ENCODE peak calls at places on chromosomes 2 and 18, in nine cellular contexts. One of them, this sample, is unnamed.
A peak's percentile ranks its signal among the peaks of the same experiment; 100 is the strongest.

GRCh38 chr2:186493564-186494085 is 7.6 kb downstream of the ZC3H15 start:
- DNase-seq in cardiac muscle cell: no peak
- DNase-seq in osteocyte: no peak
- DNase-seq in foreskin fibroblast: no peak
- DNase-seq in NCI-H1092: no peak
- DNase-seq in substantia nigra: no peak
- DNase-seq in activated CD4-positive, CD25-positive, alpha-beta regulatory T cell treated with anti-CD3 and anti-CD28 coated beads, Interleukin-2, amount 50 U/mL, for 16 hours: no peak
- DNase-seq in cardiac septum: no peak
- DNase-seq in glutamatergic neuron: no peak
- DNase-seq in this sample: no peak

GRCh38 chr2:74648009-74648443 is at the start of gene M1AP:
- DNase-seq in osteocyte: no peak
- DNase-seq in cardiac muscle cell: no peak
- DNase-seq in foreskin fibroblast: peak; percentile 10
- DNase-seq in activated CD4-positive, CD25-positive, alpha-beta regulatory T cell treated with anti-CD3 and anti-CD28 coated beads, Interleukin-2, amount 50 U/mL, for 16 hours: no peak
- DNase-seq in NCI-H1092: no peak
- DNase-seq in cardiac septum: no peak
- DNase-seq in substantia nigra: no peak
- DNase-seq in glutamatergic neuron: peak; percentile 35
- DNase-seq in this sample: no peak

GRCh38 chr2:120765911-120766757 is 30.5 kb downstream of the GLI2 start:
- DNase-seq in activated CD4-positive, CD25-positive, alpha-beta regulatory T cell treated with anti-CD3 and anti-CD28 coated beads, Interleukin-2, amount 50 U/mL, for 16 hours: no peak
- DNase-seq in substantia nigra: no peak
- DNase-seq in cardiac muscle cell: peak; percentile 99
- DNase-seq in foreskin fibroblast: peak; percentile 90
- DNase-seq in glutamatergic neuron: peak; percentile 31
- DNase-seq in cardiac septum: peak; percentile 87
- DNase-seq in NCI-H1092: no peak
- DNase-seq in osteocyte: no peak
- DNase-seq in this sample: no peak

GRCh38 chr2:178723786-178724346 is 83.4 kb downstream of the TTN start:
- DNase-seq in NCI-H1092: no peak
- DNase-seq in cardiac muscle cell: no peak
- DNase-seq in foreskin fibroblast: no peak
- DNase-seq in activated CD4-positive, CD25-positive, alpha-beta regulatory T cell treated with anti-CD3 and anti-CD28 coated beads, Interleukin-2, amount 50 U/mL, for 16 hours: no peak
- DNase-seq in osteocyte: no peak
- DNase-seq in substantia nigra: no peak
- DNase-seq in cardiac septum: no peak
- DNase-seq in glutamatergic neuron: no peak
- DNase-seq in this sample: no peak

GRCh38 chr2:127591221-127591923 is 54.6 kb upstream of the GPR17 start:
- DNase-seq in osteocyte: peak; percentile 85
- DNase-seq in foreskin fibroblast: peak; percentile 80
- DNase-seq in glutamatergic neuron: peak; percentile 81
- DNase-seq in activated CD4-positive, CD25-positive, alpha-beta regulatory T cell treated with anti-CD3 and anti-CD28 coated beads, Interleukin-2, amount 50 U/mL, for 16 hours: peak; percentile 20
- DNase-seq in cardiac septum: peak; percentile 76
- DNase-seq in NCI-H1092: peak; percentile 4
- DNase-seq in substantia nigra: peak; percentile 34
- DNase-seq in cardiac muscle cell: peak; percentile 73
- DNase-seq in this sample: peak; percentile 69

GRCh38 chr2:131659168-131659572 is 131.5 kb downstream of the CCDC74A start:
- DNase-seq in cardiac muscle cell: peak; percentile 56
- DNase-seq in osteocyte: no peak
- DNase-seq in substantia nigra: no peak
- DNase-seq in foreskin fibroblast: no peak
- DNase-seq in NCI-H1092: no peak
- DNase-seq in cardiac septum: no peak
- DNase-seq in glutamatergic neuron: no peak
- DNase-seq in activated CD4-positive, CD25-positive, alpha-beta regulatory T cell treated with anti-CD3 and anti-CD28 coated beads, Interleukin-2, amount 50 U/mL, for 16 hours: no peak
- DNase-seq in this sample: no peak

GRCh38 chr18:3966985-3967856 is 487.9 kb downstream of the DLGAP1 start:
- DNase-seq in activated CD4-positive, CD25-positive, alpha-beta regulatory T cell treated with anti-CD3 and anti-CD28 coated beads, Interleukin-2, amount 50 U/mL, for 16 hours: no peak
- DNase-seq in substantia nigra: no peak
- DNase-seq in cardiac muscle cell: peak; percentile 9
- DNase-seq in NCI-H1092: no peak
- DNase-seq in cardiac septum: peak; percentile 83
- DNase-seq in foreskin fibroblast: peak; percentile 23
- DNase-seq in osteocyte: no peak
- DNase-seq in glutamatergic neuron: no peak
- DNase-seq in this sample: no peak

GRCh38 chr18:3093624-3094354 is 80.8 kb upstream of the LPIN2 start:
- DNase-seq in foreskin fibroblast: peak; percentile 21
- DNase-seq in cardiac muscle cell: no peak
- DNase-seq in NCI-H1092: no peak
- DNase-seq in osteocyte: no peak
- DNase-seq in cardiac septum: no peak
- DNase-seq in substantia nigra: no peak
- DNase-seq in glutamatergic neuron: no peak
- DNase-seq in activated CD4-positive, CD25-positive, alpha-beta regulatory T cell treated with anti-CD3 and anti-CD28 coated beads, Interleukin-2, amount 50 U/mL, for 16 hours: no peak
- DNase-seq in this sample: no peak

GRCh38 chr18:63311481-63312409 is 7.8 kb downstream of the BCL2 start:
- DNase-seq in NCI-H1092: no peak
- DNase-seq in activated CD4-positive, CD25-positive, alpha-beta regulatory T cell treated with anti-CD3 and anti-CD28 coated beads, Interleukin-2, amount 50 U/mL, for 16 hours: no peak
- DNase-seq in cardiac septum: no peak
- DNase-seq in osteocyte: no peak
- DNase-seq in cardiac muscle cell: no peak
- DNase-seq in glutamatergic neuron: no peak
- DNase-seq in foreskin fibroblast: no peak
- DNase-seq in substantia nigra: no peak
- DNase-seq in this sample: no peak

GRCh38 chr18:686339-687111 is 25.9 kb downstream of the ENOSF1 start:
- DNase-seq in osteocyte: no peak
- DNase-seq in NCI-H1092: no peak
- DNase-seq in activated CD4-positive, CD25-positive, alpha-beta regulatory T cell treated with anti-CD3 and anti-CD28 coated beads, Interleukin-2, amount 50 U/mL, for 16 hours: no peak
- DNase-seq in glutamatergic neuron: peak; percentile 28
- DNase-seq in foreskin fibroblast: peak; percentile 14
- DNase-seq in cardiac septum: no peak
- DNase-seq in cardiac muscle cell: peak; percentile 41
- DNase-seq in substantia nigra: no peak
- DNase-seq in this sample: no peak

GRCh38 chr18:57837917-57838548 is 34.9 kb upstream of the ATP8B1 start:
- DNase-seq in substantia nigra: no peak
- DNase-seq in activated CD4-positive, CD25-positive, alpha-beta regulatory T cell treated with anti-CD3 and anti-CD28 coated beads, Interleukin-2, amount 50 U/mL, for 16 hours: no peak
- DNase-seq in cardiac muscle cell: peak; percentile 54
- DNase-seq in NCI-H1092: no peak
- DNase-seq in foreskin fibroblast: no peak
- DNase-seq in glutamatergic neuron: no peak
- DNase-seq in cardiac septum: no peak
- DNase-seq in osteocyte: no peak
- DNase-seq in this sample: peak; percentile 66

GRCh38 chr18:57207124-57207916 is 60.4 kb downstream of the BOD1L2 start:
- DNase-seq in activated CD4-positive, CD25-positive, alpha-beta regulatory T cell treated with anti-CD3 and anti-CD28 coated beads, Interleukin-2, amount 50 U/mL, for 16 hours: no peak
- DNase-seq in osteocyte: no peak
- DNase-seq in substantia nigra: no peak
- DNase-seq in cardiac muscle cell: no peak
- DNase-seq in cardiac septum: no peak
- DNase-seq in glutamatergic neuron: no peak
- DNase-seq in foreskin fibroblast: no peak
- DNase-seq in NCI-H1092: no peak
- DNase-seq in this sample: no peak

GRCh38 chr18:79275461-79275860 is 120.3 kb upstream of the NFATC1 start:
- DNase-seq in cardiac muscle cell: peak; percentile 19
- DNase-seq in NCI-H1092: no peak
- DNase-seq in osteocyte: no peak
- DNase-seq in substantia nigra: no peak
- DNase-seq in cardiac septum: no peak
- DNase-seq in activated CD4-positive, CD25-positive, alpha-beta regulatory T cell treated with anti-CD3 and anti-CD28 coated beads, Interleukin-2, amount 50 U/mL, for 16 hours: no peak
- DNase-seq in foreskin fibroblast: peak; percentile 17
- DNase-seq in glutamatergic neuron: no peak
- DNase-seq in this sample: no peak

GRCh38 chr18:29434650-29435049 is 1257.7 kb upstream of the CDH2 start:
- DNase-seq in activated CD4-positive, CD25-positive, alpha-beta regulatory T cell treated with anti-CD3 and anti-CD28 coated beads, Interleukin-2, amount 50 U/mL, for 16 hours: no peak
- DNase-seq in substantia nigra: no peak
- DNase-seq in glutamatergic neuron: no peak
- DNase-seq in NCI-H1092: no peak
- DNase-seq in cardiac muscle cell: no peak
- DNase-seq in cardiac septum: no peak
- DNase-seq in osteocyte: no peak
- DNase-seq in foreskin fibroblast: no peak
- DNase-seq in this sample: no peak

GRCh38 chr2:26251893-26252292 is 7.2 kb downstream of the HADHB start:
- DNase-seq in substantia nigra: peak; percentile 72
- DNase-seq in cardiac muscle cell: peak; percentile 43
- DNase-seq in activated CD4-positive, CD25-positive, alpha-beta regulatory T cell treated with anti-CD3 and anti-CD28 coated beads, Interleukin-2, amount 50 U/mL, for 16 hours: no peak
- DNase-seq in NCI-H1092: peak; percentile 33
- DNase-seq in glutamatergic neuron: no peak
- DNase-seq in osteocyte: no peak
- DNase-seq in foreskin fibroblast: peak; percentile 12
- DNase-seq in cardiac septum: peak; percentile 86
- DNase-seq in this sample: no peak

GRCh38 chr18:42706618-42707017 is 408.9 kb downstream of the RIT2 start:
- DNase-seq in activated CD4-positive, CD25-positive, alpha-beta regulatory T cell treated with anti-CD3 and anti-CD28 coated beads, Interleukin-2, amount 50 U/mL, for 16 hours: no peak
- DNase-seq in substantia nigra: no peak
- DNase-seq in cardiac muscle cell: peak; percentile 1
- DNase-seq in NCI-H1092: no peak
- DNase-seq in cardiac septum: no peak
- DNase-seq in glutamatergic neuron: peak; percentile 15
- DNase-seq in osteocyte: no peak
- DNase-seq in foreskin fibroblast: no peak
- DNase-seq in this sample: no peak

GRCh38 chr2:224646242-224646846 is 61.2 kb upstream of the CUL3 start:
- DNase-seq in osteocyte: no peak
- DNase-seq in substantia nigra: no peak
- DNase-seq in NCI-H1092: no peak
- DNase-seq in foreskin fibroblast: peak; percentile 40
- DNase-seq in cardiac muscle cell: peak; percentile 26
- DNase-seq in activated CD4-positive, CD25-positive, alpha-beta regulatory T cell treated with anti-CD3 and anti-CD28 coated beads, Interleukin-2, amount 50 U/mL, for 16 hours: no peak
- DNase-seq in cardiac septum: no peak
- DNase-seq in glutamatergic neuron: no peak
- DNase-seq in this sample: no peak

GRCh38 chr2:240572141-240573031 is 4.1 kb downstream of the RNPEPL1 start:
- DNase-seq in cardiac muscle cell: no peak
- DNase-seq in cardiac septum: peak; percentile 70
- DNase-seq in NCI-H1092: no peak
- DNase-seq in activated CD4-positive, CD25-positive, alpha-beta regulatory T cell treated with anti-CD3 and anti-CD28 coated beads, Interleukin-2, amount 50 U/mL, for 16 hours: no peak
- DNase-seq in glutamatergic neuron: peak; percentile 13
- DNase-seq in osteocyte: no peak
- DNase-seq in substantia nigra: no peak
- DNase-seq in foreskin fibroblast: no peak
- DNase-seq in this sample: no peak

GRCh38 chr2:189824694-189825396 is 40.6 kb downstream of the PMS1 start:
- DNase-seq in osteocyte: no peak
- DNase-seq in foreskin fibroblast: no peak
- DNase-seq in glutamatergic neuron: no peak
- DNase-seq in activated CD4-positive, CD25-positive, alpha-beta regulatory T cell treated with anti-CD3 and anti-CD28 coated beads, Interleukin-2, amount 50 U/mL, for 16 hours: no peak
- DNase-seq in cardiac septum: no peak
- DNase-seq in substantia nigra: no peak
- DNase-seq in NCI-H1092: no peak
- DNase-seq in cardiac muscle cell: peak; percentile 19
- DNase-seq in this sample: no peak

GRCh38 chr2:70957838-70958237 is 20.6 kb upstream of the ANKRD53 start:
- DNase-seq in osteocyte: peak; percentile 69
- DNase-seq in NCI-H1092: no peak
- DNase-seq in cardiac muscle cell: no peak
- DNase-seq in cardiac septum: no peak
- DNase-seq in glutamatergic neuron: no peak
- DNase-seq in substantia nigra: no peak
- DNase-seq in foreskin fibroblast: no peak
- DNase-seq in activated CD4-positive, CD25-positive, alpha-beta regulatory T cell treated with anti-CD3 and anti-CD28 coated beads, Interleukin-2, amount 50 U/mL, for 16 hours: no peak
- DNase-seq in this sample: peak; percentile 42

GRCh38 chr2:106972782-106973181 is 86.8 kb upstream of the ST6GAL2 start:
- DNase-seq in osteocyte: no peak
- DNase-seq in NCI-H1092: no peak
- DNase-seq in cardiac muscle cell: no peak
- DNase-seq in foreskin fibroblast: peak; percentile 38
- DNase-seq in glutamatergic neuron: no peak
- DNase-seq in substantia nigra: no peak
- DNase-seq in activated CD4-positive, CD25-positive, alpha-beta regulatory T cell treated with anti-CD3 and anti-CD28 coated beads, Interleukin-2, amount 50 U/mL, for 16 hours: no peak
- DNase-seq in cardiac septum: no peak
- DNase-seq in this sample: no peak

GRCh38 chr2:231665208-231665921 is 43.0 kb upstream of the PTMA start:
- DNase-seq in osteocyte: no peak
- DNase-seq in cardiac septum: no peak
- DNase-seq in NCI-H1092: no peak
- DNase-seq in foreskin fibroblast: no peak
- DNase-seq in activated CD4-positive, CD25-positive, alpha-beta regulatory T cell treated with anti-CD3 and anti-CD28 coated beads, Interleukin-2, amount 50 U/mL, for 16 hours: no peak
- DNase-seq in glutamatergic neuron: no peak
- DNase-seq in substantia nigra: no peak
- DNase-seq in cardiac muscle cell: no peak
- DNase-seq in this sample: no peak

GRCh38 chr2:143725425-143725824 is 596.2 kb downstream of the ARHGAP15 start:
- DNase-seq in osteocyte: no peak
- DNase-seq in activated CD4-positive, CD25-positive, alpha-beta regulatory T cell treated with anti-CD3 and anti-CD28 coated beads, Interleukin-2, amount 50 U/mL, for 16 hours: no peak
- DNase-seq in NCI-H1092: no peak
- DNase-seq in cardiac muscle cell: no peak
- DNase-seq in foreskin fibroblast: no peak
- DNase-seq in glutamatergic neuron: no peak
- DNase-seq in cardiac septum: no peak
- DNase-seq in substantia nigra: no peak
- DNase-seq in this sample: no peak

GRCh38 chr2:5914831-5915611 is 222.8 kb downstream of the SOX11 start:
- DNase-seq in cardiac septum: peak; percentile 81
- DNase-seq in foreskin fibroblast: no peak
- DNase-seq in substantia nigra: no peak
- DNase-seq in cardiac muscle cell: no peak
- DNase-seq in NCI-H1092: no peak
- DNase-seq in activated CD4-positive, CD25-positive, alpha-beta regulatory T cell treated with anti-CD3 and anti-CD28 coated beads, Interleukin-2, amount 50 U/mL, for 16 hours: no peak
- DNase-seq in osteocyte: peak; percentile 88
- DNase-seq in glutamatergic neuron: peak; percentile 45
- DNase-seq in this sample: no peak

GRCh38 chr2:27041708-27042107 is 8.9 kb downstream of the TMEM214 start:
- DNase-seq in cardiac septum: no peak
- DNase-seq in foreskin fibroblast: no peak
- DNase-seq in osteocyte: no peak
- DNase-seq in activated CD4-positive, CD25-positive, alpha-beta regulatory T cell treated with anti-CD3 and anti-CD28 coated beads, Interleukin-2, amount 50 U/mL, for 16 hours: no peak
- DNase-seq in glutamatergic neuron: no peak
- DNase-seq in substantia nigra: no peak
- DNase-seq in cardiac muscle cell: no peak
- DNase-seq in NCI-H1092: no peak
- DNase-seq in this sample: no peak

GRCh38 chr2:96856776-96857673 is 791 bp downstream of the ANKRD39 start:
- DNase-seq in foreskin fibroblast: peak; percentile 62
- DNase-seq in glutamatergic neuron: no peak
- DNase-seq in activated CD4-positive, CD25-positive, alpha-beta regulatory T cell treated with anti-CD3 and anti-CD28 coated beads, Interleukin-2, amount 50 U/mL, for 16 hours: no peak
- DNase-seq in osteocyte: no peak
- DNase-seq in cardiac septum: no peak
- DNase-seq in substantia nigra: no peak
- DNase-seq in NCI-H1092: no peak
- DNase-seq in cardiac muscle cell: no peak
- DNase-seq in this sample: no peak

This sample was measured in stimulated activated effector memory CD8-positive, alpha-beta T cell treated with anti-CD3 and anti-CD28 coated beads, Interleukin-12 subunit alpha, Interleukin-12 subunit beta, amount 100 ng/mL, for 72 hours.